ENCODE peak calls at places on chromosomes 1 and 21, in seven cellular contexts. One of them, this sample, is unnamed.

GRCh38 chr1:93672069-93672468 is 9.6 kb downstream of the BCAR3 start:
- DNase-seq in GM18507: no peak
- DNase-seq in stimulated activated naive B cell treated with anti-CD40 and anti-IgM and Interleukin-4, amounts not matched to agents 10 μg/mL and 1 μg/mL and 100 μg/mL, for 72 hours: no peak
- DNase-seq in astrocyte of the spinal cord: peak; percentile 87
- DNase-seq in GM19239: no peak
- DNase-seq in H4: peak; percentile 49
- DNase-seq in D341Med: no peak
- DNase-seq in this sample: peak; percentile 23

GRCh38 chr1:35049116-35049515 is 17.4 kb upstream of the ZMYM6 start:
- DNase-seq in GM18507: no peak
- DNase-seq in stimulated activated naive B cell treated with anti-CD40 and anti-IgM and Interleukin-4, amounts not matched to agents 10 μg/mL and 1 μg/mL and 100 μg/mL, for 72 hours: no peak
- DNase-seq in astrocyte of the spinal cord: peak; percentile 3
- DNase-seq in GM19239: no peak
- DNase-seq in H4: no peak
- DNase-seq in D341Med: no peak
- DNase-seq in this sample: peak; percentile 12

GRCh38 chr1:202683029-202683428 is 27.2 kb downstream of the SYT2 start:
- DNase-seq in GM18507: no peak
- DNase-seq in stimulated activated naive B cell treated with anti-CD40 and anti-IgM and Interleukin-4, amounts not matched to agents 10 μg/mL and 1 μg/mL and 100 μg/mL, for 72 hours: no peak
- DNase-seq in astrocyte of the spinal cord: no peak
- DNase-seq in GM19239: no peak
- DNase-seq in H4: no peak
- DNase-seq in D341Med: no peak
- DNase-seq in this sample: no peak

GRCh38 chr1:230292739-230293720 is 133.1 kb downstream of the PGBD5 start:
- DNase-seq in GM18507: no peak
- DNase-seq in stimulated activated naive B cell treated with anti-CD40 and anti-IgM and Interleukin-4, amounts not matched to agents 10 μg/mL and 1 μg/mL and 100 μg/mL, for 72 hours: no peak
- DNase-seq in astrocyte of the spinal cord: no peak
- DNase-seq in GM19239: no peak
- DNase-seq in H4: no peak
- DNase-seq in D341Med: no peak
- DNase-seq in this sample: no peak

GRCh38 chr1:181514298-181515290 is 31.3 kb downstream of the CACNA1E start:
- DNase-seq in GM18507: no peak
- DNase-seq in stimulated activated naive B cell treated with anti-CD40 and anti-IgM and Interleukin-4, amounts not matched to agents 10 μg/mL and 1 μg/mL and 100 μg/mL, for 72 hours: no peak
- DNase-seq in astrocyte of the spinal cord: no peak
- DNase-seq in GM19239: no peak
- DNase-seq in H4: no peak
- DNase-seq in D341Med: no peak
- DNase-seq in this sample: no peak

GRCh38 chr1:39711359-39712340 is 20.4 kb upstream of the HPCAL4 start:
- DNase-seq in GM18507: no peak
- DNase-seq in stimulated activated naive B cell treated with anti-CD40 and anti-IgM and Interleukin-4, amounts not matched to agents 10 μg/mL and 1 μg/mL and 100 μg/mL, for 72 hours: no peak
- DNase-seq in astrocyte of the spinal cord: no peak
- DNase-seq in GM19239: no peak
- DNase-seq in H4: no peak
- DNase-seq in D341Med: no peak
- DNase-seq in this sample: no peak

GRCh38 chr1:161350666-161351065 is 17.0 kb downstream of the CFAP126 start:
- DNase-seq in GM18507: no peak
- DNase-seq in stimulated activated naive B cell treated with anti-CD40 and anti-IgM and Interleukin-4, amounts not matched to agents 10 μg/mL and 1 μg/mL and 100 μg/mL, for 72 hours: no peak
- DNase-seq in astrocyte of the spinal cord: no peak
- DNase-seq in GM19239: no peak
- DNase-seq in H4: no peak
- DNase-seq in D341Med: no peak
- DNase-seq in this sample: no peak

GRCh38 chr1:47474278-47475193 is 36.7 kb downstream of the FOXD2 start:
- DNase-seq in GM18507: no peak
- DNase-seq in stimulated activated naive B cell treated with anti-CD40 and anti-IgM and Interleukin-4, amounts not matched to agents 10 μg/mL and 1 μg/mL and 100 μg/mL, for 72 hours: no peak
- DNase-seq in astrocyte of the spinal cord: no peak
- DNase-seq in GM19239: no peak
- DNase-seq in H4: no peak
- DNase-seq in D341Med: no peak
- DNase-seq in this sample: no peak

GRCh38 chr21:44836666-44837471 is 19.0 kb upstream of the SUMO3 start:
- DNase-seq in GM18507: no peak
- DNase-seq in stimulated activated naive B cell treated with anti-CD40 and anti-IgM and Interleukin-4, amounts not matched to agents 10 μg/mL and 1 μg/mL and 100 μg/mL, for 72 hours: no peak
- DNase-seq in astrocyte of the spinal cord: no peak
- DNase-seq in GM19239: no peak
- DNase-seq in H4: no peak
- DNase-seq in D341Med: no peak
- DNase-seq in this sample: no peak

GRCh38 chr1:192904438-192904895 is 95.6 kb downstream of the RGS2 start:
- DNase-seq in GM18507: no peak
- DNase-seq in stimulated activated naive B cell treated with anti-CD40 and anti-IgM and Interleukin-4, amounts not matched to agents 10 μg/mL and 1 μg/mL and 100 μg/mL, for 72 hours: no peak
- DNase-seq in astrocyte of the spinal cord: peak; percentile 91
- DNase-seq in GM19239: no peak
- DNase-seq in H4: peak; percentile 25
- DNase-seq in D341Med: no peak
- DNase-seq in this sample: no peak

GRCh38 chr21:46254208-46254975 is 25.8 kb upstream of the LSS start:
- DNase-seq in GM18507: peak; percentile 44
- DNase-seq in stimulated activated naive B cell treated with anti-CD40 and anti-IgM and Interleukin-4, amounts not matched to agents 10 μg/mL and 1 μg/mL and 100 μg/mL, for 72 hours: peak; percentile 61
- DNase-seq in astrocyte of the spinal cord: no peak
- DNase-seq in GM19239: peak; percentile 66
- DNase-seq in H4: no peak
- DNase-seq in D341Med: no peak
- DNase-seq in this sample: no peak

GRCh38 chr1:200929530-200930278 is 35.0 kb downstream of the INAVA start:
- DNase-seq in GM18507: no peak
- DNase-seq in stimulated activated naive B cell treated with anti-CD40 and anti-IgM and Interleukin-4, amounts not matched to agents 10 μg/mL and 1 μg/mL and 100 μg/mL, for 72 hours: no peak
- DNase-seq in astrocyte of the spinal cord: no peak
- DNase-seq in GM19239: no peak
- DNase-seq in H4: no peak
- DNase-seq in D341Med: peak; percentile 18
- DNase-seq in this sample: no peak

GRCh38 chr1:97796716-97797115 is 124.1 kb downstream of the DPYD start:
- DNase-seq in GM18507: no peak
- DNase-seq in stimulated activated naive B cell treated with anti-CD40 and anti-IgM and Interleukin-4, amounts not matched to agents 10 μg/mL and 1 μg/mL and 100 μg/mL, for 72 hours: no peak
- DNase-seq in astrocyte of the spinal cord: peak; percentile 23
- DNase-seq in GM19239: no peak
- DNase-seq in H4: no peak
- DNase-seq in D341Med: peak; percentile 10
- DNase-seq in this sample: no peak

GRCh38 chr1:27321813-27322568 is at the start of gene TMEM222:
- DNase-seq in GM18507: peak; percentile 97
- DNase-seq in stimulated activated naive B cell treated with anti-CD40 and anti-IgM and Interleukin-4, amounts not matched to agents 10 μg/mL and 1 μg/mL and 100 μg/mL, for 72 hours: peak; percentile 98
- DNase-seq in astrocyte of the spinal cord: peak; percentile 98
- DNase-seq in GM19239: peak; percentile 96
- DNase-seq in H4: peak; percentile 95
- DNase-seq in D341Med: peak; percentile 97
- DNase-seq in this sample: peak; percentile 97

GRCh38 chr1:111924786-111925185 is 64.7 kb downstream of the KCND3 start:
- DNase-seq in GM18507: no peak
- DNase-seq in stimulated activated naive B cell treated with anti-CD40 and anti-IgM and Interleukin-4, amounts not matched to agents 10 μg/mL and 1 μg/mL and 100 μg/mL, for 72 hours: no peak
- DNase-seq in astrocyte of the spinal cord: no peak
- DNase-seq in GM19239: no peak
- DNase-seq in H4: no peak
- DNase-seq in D341Med: no peak
- DNase-seq in this sample: no peak